ENCODE peak calls at places on chromosomes 16 and 17, in six cellular contexts. V is AG09319, B is OCI-LY7, C is neural progenitor cell, M is lower leg skin, X is fibroblast of the aortic adventitia. G is an unnamed sample.

GRCh38 chr16:77548766-77549165 is 113.9 kb upstream of the ADAMTS18 start:
- DNase-seq in C (no peak), V (no peak), X (no peak), M (no peak), B (no peak), G (no peak)

GRCh38 chr16:2960183-2961010 is 3.7 kb upstream of the KREMEN2 start:
- DNase-seq in B (no peak), C (no peak), V (no peak), X (no peak), M (peak; percentile 86), G (no peak)

GRCh38 chr16:10122546-10122945 is 59.7 kb downstream of the GRIN2A start:
- DNase-seq in M (no peak), V (no peak), B (no peak), X (no peak), C (peak; percentile 16), G (no peak)

GRCh38 chr17:67027031-67027628 is 17.2 kb upstream of the CACNG1 start:
- DNase-seq in V (no peak), C (no peak), X (peak; percentile 2), M (no peak), B (no peak), G (no peak)

GRCh38 chr17:20072692-20072992 is 63.5 kb downstream of the SPECC1 start:
- DNase-seq in B (no peak), V (no peak), C (no peak), X (no peak), M (no peak), G (no peak)

GRCh38 chr16:80723981-80724380 is 80.4 kb downstream of the CDYL2 start:
- DNase-seq in C (no peak), V (no peak), X (no peak), M (no peak), B (no peak), G (no peak)

GRCh38 chr16:88599825-88600538 is 29.8 kb downstream of the ZC3H18 start:
- DNase-seq in B (no peak), M (no peak), X (no peak), V (no peak), C (no peak), G (no peak)

GRCh38 chr16:83305092-83305491 is 502.7 kb upstream of the HSBP1 start:
- DNase-seq in V (peak; percentile 54), B (no peak), C (no peak), M (no peak), X (peak; percentile 65), G (no peak)

GRCh38 chr16:2535644-2536021 is 2.2 kb upstream of the PDPK1 start:
- DNase-seq in C (no peak), M (peak; percentile 89), X (peak; percentile 94), V (no peak), B (no peak), G (no peak)

GRCh38 chr17:60231691-60232090 is 81.9 kb downstream of the CA4 start:
- DNase-seq in B (no peak), V (no peak), C (peak; percentile 68), X (peak; percentile 42), M (no peak), G (no peak)

GRCh38 chr16:11698271-11698689 is 30.0 kb downstream of the SNN start:
- DNase-seq in V (no peak), M (peak; percentile 56), C (no peak), B (peak; percentile 37), X (no peak), G (no peak)

GRCh38 chr16:88558457-88559442 is 11.5 kb upstream of the ZC3H18 start:
- DNase-seq in M (peak; percentile 87), C (peak; percentile 64), V (no peak), X (peak; percentile 70), B (peak; percentile 65), G (no peak)

GRCh38 chr17:28646039-28646754 is 1.2 kb upstream of the BLTP2 start:
- DNase-seq in M (no peak), X (peak; percentile 2), B (no peak), V (no peak), C (no peak), G (no peak)

GRCh38 chr17:15490634-15491261 is 23.3 kb upstream of the CDRT4 start:
- DNase-seq in V (no peak), X (peak; percentile 81), M (peak; percentile 94), B (no peak), C (peak; percentile 59), G (no peak)

GRCh38 chr17:53462393-53462811 is 360.3 kb upstream of the KIF2B start:
- DNase-seq in X (no peak), M (no peak), V (no peak), B (no peak), C (no peak), G (no peak)

GRCh38 chr17:64315032-64315490 is 52.0 kb upstream of the TEX2 start:
- DNase-seq in B (no peak), V (peak; percentile 53), M (peak; percentile 98), X (peak; percentile 98), C (no peak), G (peak; percentile 83)

GRCh38 chr16:1548234-1548633 is 14.8 kb downstream of the TMEM204 start:
- DNase-seq in C (no peak), V (no peak), B (no peak), M (no peak), X (peak; percentile 52), G (no peak)

GRCh38 chr17:17820046-17820445 is 16.7 kb downstream of the SREBF1 start:
- DNase-seq in M (no peak), C (no peak), V (no peak), B (no peak), X (no peak), G (no peak)

GRCh38 chr16:23254338-23254737 is 47.8 kb upstream of the SCNN1B start:
- DNase-seq in C (peak; percentile 12), V (no peak), X (no peak), B (no peak), M (no peak), G (no peak)

GRCh38 chr16:48091077-48091476 is 64.7 kb downstream of the ABCC12 start:
- DNase-seq in X (no peak), B (no peak), M (no peak), C (no peak), V (no peak), G (no peak)

GRCh38 chr17:68792873-68793272 is 162.3 kb downstream of the ABCA8 start:
- DNase-seq in B (no peak), V (no peak), M (no peak), X (peak; percentile 13), C (no peak), G (no peak)

GRCh38 chr17:1197781-1198490 is 18.2 kb upstream of the ABR start:
- DNase-seq in M (peak; percentile 96), B (peak; percentile 96), V (no peak), X (no peak), C (no peak), G (no peak)
- TF ChIP-seq CTCF in M (no peak), B (no peak), V (no peak), X (no peak), C (no peak), G (no peak)

GRCh38 chr16:30369938-30370443 is 303 bp downstream of the TBC1D10B start:
- DNase-seq in V (no peak), B (no peak), C (no peak), M (no peak), X (no peak), G (no peak)

GRCh38 chr16:30369091-30369937 is 980 bp downstream of the TBC1D10B start:
- DNase-seq in B (no peak), X (no peak), M (no peak), V (no peak), C (peak; percentile 73), G (no peak)

GRCh38 chr16:30372037-30372712 is 1.9 kb upstream of the TBC1D10B start:
- DNase-seq in X (no peak), V (no peak), C (no peak), M (no peak), B (peak; percentile 77), G (no peak)

GRCh38 chr16:30371248-30371816 is 1.0 kb upstream of the TBC1D10B start:
- DNase-seq in B (no peak), V (no peak), C (no peak), X (no peak), M (no peak), G (no peak)

DNA sequence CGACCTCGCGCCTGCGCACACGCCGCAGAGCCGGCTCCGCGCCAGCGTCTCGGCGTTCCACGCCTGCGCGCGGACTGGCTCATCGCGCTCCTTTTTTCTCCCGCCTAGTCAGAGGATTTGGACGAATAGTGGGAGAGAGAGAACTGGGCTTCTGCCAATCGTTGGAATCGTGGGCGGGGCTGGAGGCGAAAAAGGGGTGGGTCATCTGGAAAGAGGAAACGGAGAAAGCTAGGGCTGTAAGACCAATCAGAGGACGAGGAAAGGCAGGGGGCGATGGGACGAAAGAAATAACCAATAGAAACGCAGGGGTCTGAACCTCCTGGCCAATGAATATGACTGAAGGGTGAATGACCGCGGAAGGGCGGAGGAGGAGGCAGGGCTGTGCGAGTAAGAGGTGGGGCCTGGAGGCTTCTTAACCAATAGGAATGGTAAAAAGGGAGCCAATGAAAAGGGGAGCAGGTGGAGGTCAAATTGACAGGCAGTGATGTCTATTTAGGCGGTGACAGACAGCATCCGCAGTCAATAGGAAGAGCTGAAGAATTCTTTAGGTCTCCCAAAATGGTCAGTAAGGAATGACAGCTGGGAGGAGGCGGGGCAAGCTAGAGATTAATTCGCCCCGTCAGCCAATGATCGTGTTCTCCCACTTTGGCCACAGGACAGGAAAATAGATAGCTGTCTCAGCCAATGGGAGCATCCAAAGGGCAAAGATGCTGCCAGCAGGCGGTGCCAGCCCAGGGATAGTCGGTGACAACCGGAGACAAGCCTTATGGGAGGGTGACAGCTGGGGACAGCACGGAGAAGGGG is at the start of gene TBC1D10B:
- DNase-seq in B (peak; percentile 100), V (peak; percentile 100), C (peak; percentile 100), M (peak; percentile 100), X (peak; percentile 100), G (peak; percentile 93)
- TF ChIP-seq CTCF in B (peak; percentile 56), V (peak; percentile 14), C (peak; percentile 23), M (no peak), X (peak; percentile 29), G (no peak)

DNA sequence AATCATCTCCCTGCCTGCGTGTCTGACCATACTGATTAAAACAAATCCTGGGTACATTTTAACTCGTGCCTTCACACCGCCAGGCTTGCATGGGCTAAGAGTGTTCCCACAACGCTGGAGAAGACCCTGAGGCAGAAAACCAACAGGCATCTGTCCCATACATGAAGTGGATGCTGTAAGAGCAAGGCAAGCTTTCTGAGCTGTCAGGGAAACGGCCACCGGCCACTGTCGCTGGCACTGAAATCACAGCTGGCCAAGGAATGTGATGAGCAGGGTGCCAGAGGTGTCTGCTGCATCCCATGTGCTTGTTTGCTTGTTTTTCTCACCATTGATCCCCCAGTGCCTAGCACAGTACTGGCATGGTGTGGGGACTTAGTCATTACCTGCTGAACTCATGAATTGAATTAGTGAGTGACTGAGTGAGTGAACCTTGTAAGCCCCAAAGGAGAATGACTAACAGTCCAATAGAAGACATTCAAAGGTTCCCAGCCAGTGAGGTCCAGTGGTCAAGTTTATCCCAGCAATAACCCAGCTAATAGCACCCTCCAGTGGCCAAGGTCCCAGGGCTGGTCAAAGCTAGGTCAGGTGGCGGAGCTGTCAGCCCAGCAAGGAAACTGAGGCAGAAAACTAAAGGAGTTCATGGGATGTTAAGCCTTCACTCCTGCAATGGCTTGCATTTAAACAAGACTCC is 92.7 kb upstream of the CDH5 start:
- DNase-seq in B (no peak), X (peak; percentile 69), C (no peak), V (no peak), M (peak; percentile 71), G (no peak)
- TF ChIP-seq CTCF in B (no peak), X (peak; percentile 56), C (peak; percentile 27), V (peak; percentile 37), M (no peak), G (no peak)

DNA sequence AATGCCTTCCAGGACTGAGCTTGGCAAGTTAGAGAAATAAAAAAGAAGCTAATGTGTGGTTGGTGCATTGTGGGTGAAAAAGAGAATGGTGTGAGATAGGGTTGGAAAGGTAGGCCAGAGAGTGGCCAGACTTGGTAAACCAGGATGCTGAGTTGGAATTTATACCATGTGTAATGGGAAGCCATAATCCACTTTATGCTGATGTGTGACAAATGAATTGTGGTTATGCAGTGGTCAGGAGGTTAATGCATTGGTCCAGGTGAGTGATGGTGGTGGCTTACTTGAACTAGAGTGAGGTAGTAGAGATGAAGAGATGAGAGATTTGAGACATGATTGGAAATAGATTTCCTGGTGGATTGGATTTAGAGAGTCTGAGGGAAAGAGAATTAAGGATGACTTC is 1.0 kb downstream of the PFAS start:
- DNase-seq in X (no peak), C (no peak), M (no peak), V (no peak), B (no peak), G (no peak)
- TF ChIP-seq CTCF in X (no peak), C (no peak), M (no peak), V (no peak), B (no peak), G (no peak)

G was measured in omental fat pad.